ENCODE peak calls at places on chromosomes 13 and 19, in six cellular contexts. T is astrocyte, I is mammary epithelial cell, S is H9, B is A549, G is HepG2. F is an unnamed sample.

GRCh38 chr13:67119481-67119883 is 110.7 kb downstream of the PCDH9 start:
- DNase-seq in B (peak), I (peak), G (no peak), S (no peak), T (peak), F (no peak)

GRCh38 chr19:3357362-3357730 is 9.0 kb upstream of the NFIC start:
- DNase-seq in T (no peak), S (no peak), G (no peak), I (no peak), B (no peak), F (no peak)

GRCh38 chr13:30905932-30906383 is at the start of gene MEDAG:
- DNase-seq in I (no peak), G (no peak), S (no peak), T (peak), B (no peak), F (no peak)

GRCh38 chr19:51971624-51972023 is 15.0 kb downstream of the ZNF350 start:
- DNase-seq in I (peak), T (peak), S (no peak), B (no peak), G (no peak), F (no peak)

GRCh38 chr19:3208317-3209207 is 15.9 kb upstream of the CELF5 start:
- DNase-seq in G (no peak), B (no peak), S (no peak), T (no peak), I (no peak), F (no peak)

GRCh38 chr19:41226053-41226873 is 7.2 kb downstream of the AXL start:
- DNase-seq in S (peak), G (peak), B (peak), I (no peak), T (peak), F (peak)

GRCh38 chr19:4638828-4639530 is at the start of gene TNFAIP8L1:
- DNase-seq in T (peak), I (peak), S (peak), G (peak), B (peak), F (peak)

GRCh38 chr19:38265213-38265861 is 964 bp downstream of the SPINT2 start:
- DNase-seq in G (no peak), S (no peak), I (peak), T (no peak), B (peak), F (no peak)

GRCh38 chr19:30222428-30222873 is 149.7 kb upstream of the ZNF536 start:
- DNase-seq in S (peak), G (no peak), I (no peak), T (no peak), B (peak), F (peak)

GRCh38 chr19:29680447-29680846 is 15.2 kb downstream of the PLEKHF1 start:
- DNase-seq in G (no peak), S (no peak), B (no peak), T (no peak), I (no peak), F (no peak)

GRCh38 chr19:46772170-46773017 is 16.0 kb downstream of the SLC1A5 start:
- DNase-seq in B (no peak), I (no peak), S (no peak), T (no peak), G (no peak), F (no peak)

GRCh38 chr13:104140557-104140956 is 1074.3 kb upstream of the SLC10A2 start:
- DNase-seq in T (peak), G (no peak), S (no peak), I (peak), B (no peak), F (no peak)

GRCh38 chr19:1455002-1455335 is 5.0 kb downstream of the APC2 start:
- DNase-seq in B (no peak), S (no peak), I (peak), G (no peak), T (no peak), F (no peak)

GRCh38 chr13:45833663-45834062 is 17.9 kb downstream of the SIAH3 start:
- DNase-seq in T (peak), G (no peak), B (no peak), S (no peak), I (peak), F (no peak)

GRCh38 chr19:54312436-54313362 is at the start of gene LILRA5:
- DNase-seq in G (no peak), B (no peak), I (no peak), T (no peak), S (no peak), F (no peak)

DNA sequence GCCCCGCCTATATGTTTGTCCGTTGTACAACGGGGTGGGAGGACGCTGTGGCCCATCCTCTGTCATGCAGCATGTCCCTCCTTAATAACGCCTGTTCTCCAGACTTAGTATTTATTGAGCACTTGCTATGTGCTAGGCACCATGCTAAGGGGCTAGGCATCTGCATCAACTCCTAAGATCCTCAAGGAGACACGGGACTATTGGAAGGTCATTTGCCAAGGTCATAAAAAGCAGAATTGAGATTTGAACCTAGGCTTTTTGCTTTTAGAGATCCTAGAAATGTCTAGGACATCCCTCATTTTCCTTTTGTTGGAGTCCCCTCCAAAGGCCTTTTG is 1.8 kb upstream of the MAST1 start:
- DNase-seq in T (no peak), S (no peak), G (no peak), B (no peak), I (no peak), F (no peak)
- H3K4me2 ChIP-seq in T (peak), S (peak), G (peak), B (peak), I (no peak), F (no peak)

DNA sequence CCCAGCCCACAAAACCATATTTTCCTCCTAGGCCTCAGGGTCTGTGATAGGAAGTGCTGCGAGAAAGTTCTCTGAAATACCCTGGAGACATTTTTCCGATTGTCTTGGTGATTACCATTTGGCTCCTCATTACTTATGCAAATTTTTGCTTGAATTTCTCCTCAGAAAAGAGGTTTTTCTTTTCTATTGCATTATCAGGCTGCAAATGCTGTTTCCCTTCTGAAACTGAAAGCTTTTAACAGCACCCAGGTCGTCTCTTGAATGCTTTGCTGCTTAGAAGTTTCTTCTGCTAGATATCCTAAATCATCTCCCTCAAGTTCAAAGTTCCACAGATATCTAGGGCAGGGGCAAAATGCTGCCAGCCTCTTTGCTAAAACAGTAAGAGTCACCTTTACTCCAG is 434.2 kb downstream of the PCDH20 start:
- DNase-seq in S (no peak), I (no peak), T (no peak), B (no peak), G (no peak), F (no peak)
- H3K4me2 ChIP-seq in S (no peak), I (no peak), T (no peak), B (no peak), G (no peak), F (no peak)

GRCh38 chr13:37651891-37652290 is 53.3 kb upstream of the POSTN start:
- DNase-seq in G (no peak), B (no peak), I (peak), S (no peak), T (no peak), F (no peak)
- H3K4me2 ChIP-seq in G (no peak), B (no peak), I (no peak), S (no peak), T (no peak), F (no peak)

GRCh38 chr19:13037161-13037560 is 41.9 kb downstream of the NFIX start:
- DNase-seq in S (no peak), I (peak), T (peak), B (no peak), G (no peak), F (no peak)
- H3K4me2 ChIP-seq in S (no peak), I (peak), T (peak), B (peak), G (no peak), F (no peak)

DNA sequence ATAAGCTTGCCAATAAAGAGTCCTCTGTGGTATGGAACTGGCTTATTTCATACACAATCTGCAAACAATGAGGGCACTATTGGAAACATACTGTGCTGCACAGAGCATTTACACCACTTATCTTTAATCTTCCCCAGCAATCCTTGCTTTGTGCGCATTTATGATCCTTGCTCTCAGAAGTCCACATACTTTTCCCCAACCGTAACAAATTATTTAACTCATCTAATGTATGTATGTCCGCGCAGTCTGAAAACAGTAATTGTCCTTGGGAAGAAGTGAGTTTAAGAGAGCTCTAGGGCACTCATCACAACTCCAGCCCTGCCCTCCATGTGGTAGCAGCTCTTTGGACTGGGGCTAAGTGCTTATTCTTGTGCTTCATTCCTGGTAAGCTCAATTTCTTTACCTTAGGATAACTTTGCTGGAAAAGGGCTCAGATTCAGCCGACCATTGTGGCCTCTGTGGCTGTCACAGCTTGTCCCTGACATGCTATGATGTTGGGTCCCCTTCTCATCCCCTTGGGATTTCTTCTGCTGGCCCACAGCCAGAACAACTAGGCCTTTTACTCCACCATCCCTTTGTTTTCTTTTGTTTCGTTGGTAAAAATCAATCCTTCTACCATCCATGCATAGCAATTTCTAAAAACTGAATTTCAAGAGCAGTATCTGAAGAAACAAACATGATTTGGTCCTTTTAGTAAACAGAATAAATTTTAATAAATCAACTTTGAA is 152.7 kb downstream of the TNFRSF19 start:
- DNase-seq in B (no peak), T (no peak), I (no peak), G (peak), S (no peak), F (no peak)
- H3K4me2 ChIP-seq in B (no peak), T (no peak), I (no peak), G (peak), S (no peak), F (no peak)

DNA sequence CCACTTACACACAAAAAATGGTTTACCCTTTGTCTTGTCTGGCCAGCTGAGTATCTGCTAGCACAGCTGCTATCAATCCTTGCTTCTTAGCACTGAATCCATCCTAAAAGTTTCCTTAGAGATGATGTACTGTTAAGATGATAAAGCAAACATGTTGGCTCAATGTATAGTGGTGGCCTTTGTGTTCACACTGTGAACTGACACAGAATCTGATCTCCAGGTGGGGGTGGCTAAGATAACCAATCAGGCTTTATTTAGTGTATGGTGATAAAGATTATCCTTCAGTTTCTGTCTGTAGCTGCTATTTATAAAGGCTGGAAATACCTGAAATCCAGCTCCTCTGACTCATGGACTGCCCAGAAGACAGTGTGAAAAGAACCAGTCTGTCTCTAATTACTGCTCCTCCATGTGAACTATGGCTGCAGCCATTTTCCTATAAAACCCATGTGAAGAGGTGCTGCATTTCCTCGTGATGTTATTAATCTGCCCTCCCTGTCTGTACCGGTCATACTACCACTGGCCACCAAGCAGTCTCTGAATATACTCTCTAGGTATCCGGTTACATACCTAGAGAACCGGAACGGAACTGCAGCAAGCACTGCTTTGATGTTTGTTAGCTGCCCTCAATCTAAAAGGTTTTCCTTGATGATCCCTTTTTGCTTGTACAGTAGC is 238.1 kb downstream of the LHFPL6 start:
- DNase-seq in I (peak), S (no peak), T (peak), G (peak), B (no peak), F (no peak)
- H3K4me2 ChIP-seq in I (peak), S (no peak), T (peak), G (no peak), B (peak), F (no peak)

GRCh38 chr19:43928820-43929219 is 6.3 kb downstream of the ZNF45 start:
- DNase-seq in S (no peak), T (no peak), B (no peak), I (no peak), G (no peak), F (no peak)

GRCh38 chr19:43939557-43940260 is 4.6 kb upstream of the ZNF45 start:
- DNase-seq in T (no peak), S (no peak), I (no peak), G (no peak), B (no peak), F (no peak)

GRCh38 chr19:43934985-43935708 is at the start of gene ZNF45:
- DNase-seq in G (peak), S (peak), I (peak), B (peak), T (peak), F (peak)

GRCh38 chr19:43936219-43936618 is 1.1 kb upstream of the ZNF45 start:
- DNase-seq in I (peak), G (no peak), B (no peak), T (no peak), S (no peak), F (peak)

GRCh38 chr19:43934055-43934984 is 762 bp downstream of the ZNF45 start:
- DNase-seq in B (peak), I (peak), T (peak), S (no peak), G (no peak), F (peak)
- H3K4me2 ChIP-seq in B (peak), I (peak), T (peak), S (peak), G (peak), F (peak)

F was measured in K562.